ENCODE peak calls at places on chromosome 7, in seven cellular contexts. One of them, this sample, is unnamed. For H3K27me3, the result is how much of the 10 kb centered on the place peaks cover.

GRCh38 chr7:130096243-130096827 is 26.0 kb downstream of the KLHDC10 start:
- DNase-seq in pancreas: no peak
- DNase-seq in suprapubic skin: no peak
- DNase-seq in stomach: no peak
- DNase-seq in Peyer's patch: no peak
- DNase-seq in ovary: no peak
- DNase-seq in endothelial cell of umbilical vein: no peak
- DNase-seq in this sample: no peak

GRCh38 chr7:124532166-124532565 is 233.4 kb downstream of the GPR37 start:
- DNase-seq in pancreas: no peak
- DNase-seq in suprapubic skin: no peak
- DNase-seq in stomach: no peak
- DNase-seq in Peyer's patch: no peak
- DNase-seq in ovary: no peak
- DNase-seq in endothelial cell of umbilical vein: no peak
- DNase-seq in this sample: no peak

GRCh38 chr7:3134715-3135114 is 91.0 kb upstream of the CARD11 start:
- DNase-seq in pancreas: no peak
- DNase-seq in suprapubic skin: no peak
- DNase-seq in stomach: no peak
- DNase-seq in Peyer's patch: no peak
- DNase-seq in ovary: no peak
- DNase-seq in endothelial cell of umbilical vein: no peak
- DNase-seq in this sample: no peak

GRCh38 chr7:112550468-112551060 is 69.8 kb downstream of the LSMEM1 start:
- DNase-seq in pancreas: no peak
- DNase-seq in suprapubic skin: no peak
- DNase-seq in stomach: no peak
- DNase-seq in Peyer's patch: no peak
- DNase-seq in ovary: no peak
- DNase-seq in endothelial cell of umbilical vein: peak
- DNase-seq in this sample: no peak

GRCh38 chr7:155009570-155010157 is 6.7 kb upstream of the PAXIP1 start:
- DNase-seq in pancreas: no peak
- DNase-seq in suprapubic skin: no peak
- DNase-seq in stomach: no peak
- DNase-seq in Peyer's patch: no peak
- DNase-seq in ovary: no peak
- DNase-seq in endothelial cell of umbilical vein: peak
- DNase-seq in this sample: no peak

GRCh38 chr7:36668080-36668479 is 56.2 kb downstream of the AOAH start:
- DNase-seq in pancreas: no peak
- DNase-seq in suprapubic skin: no peak
- DNase-seq in stomach: no peak
- DNase-seq in Peyer's patch: no peak
- DNase-seq in ovary: no peak
- DNase-seq in endothelial cell of umbilical vein: no peak
- DNase-seq in this sample: no peak

GRCh38 chr7:153524070-153524601 is 528.1 kb upstream of the DPP6 start:
- DNase-seq in pancreas: no peak
- DNase-seq in suprapubic skin: no peak
- DNase-seq in stomach: no peak
- DNase-seq in Peyer's patch: no peak
- DNase-seq in ovary: no peak
- DNase-seq in endothelial cell of umbilical vein: no peak
- DNase-seq in this sample: no peak

GRCh38 chr7:90346326-90347125 is at the start of gene GTPBP10:
- DNase-seq in pancreas: peak
- DNase-seq in suprapubic skin: peak
- DNase-seq in stomach: peak
- DNase-seq in Peyer's patch: peak
- DNase-seq in ovary: peak
- DNase-seq in endothelial cell of umbilical vein: peak
- DNase-seq in this sample: peak

GRCh38 chr7:47352394-47352968 is 229.4 kb downstream of the TNS3 start:
- DNase-seq in pancreas: peak
- DNase-seq in suprapubic skin: peak
- DNase-seq in stomach: peak
- DNase-seq in Peyer's patch: peak
- DNase-seq in ovary: no peak
- DNase-seq in endothelial cell of umbilical vein: no peak
- DNase-seq in this sample: no peak

GRCh38 chr7:99352247-99352646 is 22.3 kb upstream of the ARPC1B start:
- DNase-seq in pancreas: no peak
- DNase-seq in suprapubic skin: no peak
- DNase-seq in stomach: no peak
- DNase-seq in Peyer's patch: no peak
- DNase-seq in ovary: no peak
- DNase-seq in endothelial cell of umbilical vein: no peak
- DNase-seq in this sample: no peak

GRCh38 chr7:116576350-116577319 is 51.8 kb downstream of the CAV1 start:
- DNase-seq in pancreas: no peak
- DNase-seq in suprapubic skin: no peak
- DNase-seq in stomach: no peak
- DNase-seq in Peyer's patch: no peak
- DNase-seq in ovary: no peak
- DNase-seq in endothelial cell of umbilical vein: peak
- DNase-seq in this sample: no peak

GRCh38 chr7:2710256-2710655 is 22.3 kb downstream of the AMZ1 start:
- DNase-seq in pancreas: no peak
- DNase-seq in suprapubic skin: no peak
- DNase-seq in stomach: no peak
- DNase-seq in Peyer's patch: no peak
- DNase-seq in ovary: no peak
- DNase-seq in endothelial cell of umbilical vein: no peak
- DNase-seq in this sample: peak

GRCh38 chr7:7221602-7222038 is 39.3 kb downstream of the C1GALT1 start:
- DNase-seq in pancreas: no peak
- DNase-seq in suprapubic skin: no peak
- DNase-seq in stomach: no peak
- DNase-seq in Peyer's patch: no peak
- DNase-seq in ovary: no peak
- DNase-seq in endothelial cell of umbilical vein: peak
- DNase-seq in this sample: no peak

GRCh38 chr7:29955799-29956476 is 33.7 kb downstream of the SCRN1 start:
- DNase-seq in pancreas: no peak
- DNase-seq in suprapubic skin: no peak
- DNase-seq in stomach: no peak
- DNase-seq in Peyer's patch: no peak
- DNase-seq in ovary: no peak
- DNase-seq in endothelial cell of umbilical vein: no peak
- DNase-seq in this sample: no peak
- TF ChIP-seq CTCF in pancreas: no peak
- TF ChIP-seq CTCF in suprapubic skin: no peak
- TF ChIP-seq CTCF in stomach: no peak
- TF ChIP-seq CTCF in Peyer's patch: no peak
- TF ChIP-seq CTCF in ovary: no peak
- TF ChIP-seq CTCF in endothelial cell of umbilical vein: no peak
- TF ChIP-seq CTCF in this sample: no peak

GRCh38 chr7:41916450-41916927 is 213.6 kb upstream of the INHBA start:
- DNase-seq in pancreas: no peak
- DNase-seq in suprapubic skin: peak
- DNase-seq in stomach: no peak
- DNase-seq in Peyer's patch: no peak
- DNase-seq in ovary: no peak
- DNase-seq in endothelial cell of umbilical vein: peak
- DNase-seq in this sample: no peak
- H3K27ac ChIP-seq in pancreas: no peak
- H3K27ac ChIP-seq in suprapubic skin: peak
- H3K27ac ChIP-seq in stomach: peak
- H3K27ac ChIP-seq in Peyer's patch: no peak
- H3K27ac ChIP-seq in ovary: no peak
- H3K27ac ChIP-seq in endothelial cell of umbilical vein: peak
- H3K27ac ChIP-seq in this sample: no peak

GRCh38 chr7:1259621-1260020 is 26.9 kb downstream of the UNCX start:
- DNase-seq in pancreas: no peak
- DNase-seq in suprapubic skin: no peak
- DNase-seq in stomach: no peak
- DNase-seq in Peyer's patch: no peak
- DNase-seq in ovary: no peak
- DNase-seq in endothelial cell of umbilical vein: no peak
- DNase-seq in this sample: no peak

GRCh38 chr7:1255817-1256340 is 23.2 kb downstream of the UNCX start:
- DNase-seq in pancreas: no peak
- DNase-seq in suprapubic skin: no peak
- DNase-seq in stomach: no peak
- DNase-seq in Peyer's patch: no peak
- DNase-seq in ovary: no peak
- DNase-seq in endothelial cell of umbilical vein: no peak
- DNase-seq in this sample: no peak

GRCh38 chr7:1256621-1257020 is 23.9 kb downstream of the UNCX start:
- DNase-seq in pancreas: no peak
- DNase-seq in suprapubic skin: no peak
- DNase-seq in stomach: no peak
- DNase-seq in Peyer's patch: no peak
- DNase-seq in ovary: no peak
- DNase-seq in endothelial cell of umbilical vein: no peak
- DNase-seq in this sample: no peak

GRCh38 chr7:1257221-1257620 is 24.5 kb downstream of the UNCX start:
- DNase-seq in pancreas: no peak
- DNase-seq in suprapubic skin: no peak
- DNase-seq in stomach: no peak
- DNase-seq in Peyer's patch: no peak
- DNase-seq in ovary: no peak
- DNase-seq in endothelial cell of umbilical vein: no peak
- DNase-seq in this sample: no peak

GRCh38 chr7:1257863-1258262 is 25.2 kb downstream of the UNCX start:
- DNase-seq in pancreas: no peak
- DNase-seq in suprapubic skin: no peak
- DNase-seq in stomach: no peak
- DNase-seq in Peyer's patch: no peak
- DNase-seq in ovary: no peak
- DNase-seq in endothelial cell of umbilical vein: no peak
- DNase-seq in this sample: no peak
- H3K27me3 ChIP-seq in pancreas: under half
- H3K27me3 ChIP-seq in suprapubic skin: half or more
- H3K27me3 ChIP-seq in stomach: under half
- H3K27me3 ChIP-seq in Peyer's patch: under half
- H3K27me3 ChIP-seq in ovary: under half
- H3K27me3 ChIP-seq in endothelial cell of umbilical vein: under half
- H3K27me3 ChIP-seq in this sample: under half

DNA sequence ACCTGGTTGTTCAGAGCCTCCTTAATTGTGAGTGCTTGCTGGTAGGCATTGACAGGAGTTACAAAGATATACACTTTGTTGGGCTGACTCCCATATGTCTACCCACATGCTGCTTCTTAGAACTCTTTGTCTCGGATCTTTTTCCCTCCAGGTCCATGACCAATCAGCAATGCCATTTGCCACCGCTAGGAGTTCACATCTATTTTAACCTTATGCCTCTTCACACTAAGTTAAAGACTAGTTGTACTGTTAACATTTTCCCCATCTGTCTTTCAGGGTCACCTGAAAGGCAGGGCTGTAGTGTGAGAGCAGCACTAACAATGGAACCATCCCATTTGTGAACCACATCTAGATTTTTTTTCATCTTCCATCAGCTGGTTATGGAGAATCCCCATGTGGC is 226.7 kb upstream of the NPY start:
- DNase-seq in pancreas: no peak
- DNase-seq in suprapubic skin: no peak
- DNase-seq in stomach: no peak
- DNase-seq in Peyer's patch: no peak
- DNase-seq in ovary: no peak
- DNase-seq in endothelial cell of umbilical vein: no peak
- DNase-seq in this sample: no peak
- TF ChIP-seq CTCF in pancreas: no peak
- TF ChIP-seq CTCF in suprapubic skin: no peak
- TF ChIP-seq CTCF in stomach: no peak
- TF ChIP-seq CTCF in Peyer's patch: no peak
- TF ChIP-seq CTCF in ovary: no peak
- TF ChIP-seq CTCF in endothelial cell of umbilical vein: no peak
- TF ChIP-seq CTCF in this sample: no peak